ENCODE peak calls at places on chromosomes 7 and 10, in four cellular contexts. One of them, this sample, is unnamed.

GRCh38 chr7:4006687-4007086 is 675.4 kb upstream of the FOXK1 start:
- DNase-seq in NCI-H345: peak
- DNase-seq in MM.1S: no peak
- DNase-seq in cardiac muscle cell: no peak
- DNase-seq in this sample: peak

GRCh38 chr10:74213571-74214162 is 62.6 kb downstream of the ADK start:
- DNase-seq in MM.1S: peak
- DNase-seq in cardiac muscle cell: peak
- DNase-seq in NCI-H345: no peak
- DNase-seq in this sample: peak

GRCh38 chr10:99347672-99348071 is 18.5 kb downstream of the CNNM1 start:
- DNase-seq in cardiac muscle cell: no peak
- DNase-seq in NCI-H345: no peak
- DNase-seq in MM.1S: no peak
- DNase-seq in this sample: no peak

GRCh38 chr7:103037476-103037822 is 37.1 kb downstream of the FBXL13 start:
- DNase-seq in NCI-H345: no peak
- DNase-seq in MM.1S: no peak
- DNase-seq in cardiac muscle cell: no peak
- DNase-seq in this sample: no peak

GRCh38 chr7:141421306-141421705 is 129.9 kb upstream of the AGK start:
- DNase-seq in NCI-H345: peak
- DNase-seq in MM.1S: no peak
- DNase-seq in cardiac muscle cell: no peak
- DNase-seq in this sample: no peak

GRCh38 chr7:159022238-159022993 is 122.3 kb downstream of the VIPR2 start:
- DNase-seq in MM.1S: no peak
- DNase-seq in NCI-H345: peak
- DNase-seq in cardiac muscle cell: no peak
- DNase-seq in this sample: peak

GRCh38 chr10:12839941-12840611 is 161.4 kb downstream of the CCDC3 start:
- DNase-seq in MM.1S: no peak
- DNase-seq in cardiac muscle cell: no peak
- DNase-seq in NCI-H345: no peak
- DNase-seq in this sample: no peak

GRCh38 chr10:92241158-92241500 is 49.7 kb downstream of the CPEB3 start:
- DNase-seq in NCI-H345: no peak
- DNase-seq in MM.1S: peak
- DNase-seq in cardiac muscle cell: peak
- DNase-seq in this sample: peak

GRCh38 chr10:87844837-87845623 is 18.3 kb downstream of the KLLN start:
- DNase-seq in cardiac muscle cell: no peak
- DNase-seq in MM.1S: no peak
- DNase-seq in NCI-H345: no peak
- DNase-seq in this sample: peak

GRCh38 chr7:16668049-16668858 is 22.3 kb downstream of the BZW2 start:
- DNase-seq in cardiac muscle cell: no peak
- DNase-seq in MM.1S: no peak
- DNase-seq in NCI-H345: no peak
- DNase-seq in this sample: peak

GRCh38 chr10:36817898-36818297 is 307.5 kb upstream of the ANKRD30A start:
- DNase-seq in cardiac muscle cell: no peak
- DNase-seq in MM.1S: no peak
- DNase-seq in NCI-H345: no peak
- DNase-seq in this sample: no peak

GRCh38 chr10:126407831-126408230 is 19.6 kb upstream of the ADAM12 start:
- DNase-seq in MM.1S: no peak
- DNase-seq in cardiac muscle cell: no peak
- DNase-seq in NCI-H345: no peak
- DNase-seq in this sample: peak

GRCh38 chr10:79249156-79250121 is 97.8 kb upstream of the PPIF start:
- DNase-seq in NCI-H345: no peak
- DNase-seq in MM.1S: peak
- DNase-seq in cardiac muscle cell: no peak
- DNase-seq in this sample: no peak

GRCh38 chr7:886626-887487 is 10.5 kb downstream of the GET4 start:
- DNase-seq in MM.1S: no peak
- DNase-seq in NCI-H345: no peak
- DNase-seq in cardiac muscle cell: no peak
- DNase-seq in this sample: no peak

GRCh38 chr7:154296443-154296842 is 244.2 kb downstream of the DPP6 start:
- DNase-seq in MM.1S: no peak
- DNase-seq in cardiac muscle cell: no peak
- DNase-seq in NCI-H345: no peak
- DNase-seq in this sample: no peak

GRCh38 chr7:38374507-38374906 is 101.1 kb upstream of the TARP start:
- DNase-seq in NCI-H345: no peak
- DNase-seq in cardiac muscle cell: peak
- DNase-seq in MM.1S: peak
- DNase-seq in this sample: no peak

GRCh38 chr10:28628184-28628893 is 49.0 kb upstream of the BAMBI start:
- DNase-seq in cardiac muscle cell: peak
- DNase-seq in NCI-H345: peak
- DNase-seq in MM.1S: peak
- DNase-seq in this sample: peak

GRCh38 chr7:95501261-95501816 is 15.6 kb downstream of the ASB4 start:
- DNase-seq in cardiac muscle cell: no peak
- DNase-seq in NCI-H345: no peak
- DNase-seq in MM.1S: peak
- DNase-seq in this sample: peak

GRCh38 chr10:56109454-56109853 is 251.6 kb downstream of the ZWINT start:
- DNase-seq in cardiac muscle cell: no peak
- DNase-seq in MM.1S: no peak
- DNase-seq in NCI-H345: no peak
- DNase-seq in this sample: no peak

GRCh38 chr7:5692112-5692844 is 89.2 kb downstream of the RNF216 start:
- DNase-seq in MM.1S: no peak
- DNase-seq in cardiac muscle cell: no peak
- DNase-seq in NCI-H345: no peak
- DNase-seq in this sample: peak

GRCh38 chr10:113666682-113667252 is 2.9 kb upstream of the NRAP start:
- DNase-seq in NCI-H345: no peak
- DNase-seq in cardiac muscle cell: no peak
- DNase-seq in MM.1S: no peak
- DNase-seq in this sample: peak

GRCh38 chr7:127901895-127902703 is 129.1 kb downstream of the LRRC4 start:
- DNase-seq in NCI-H345: no peak
- DNase-seq in MM.1S: peak
- DNase-seq in cardiac muscle cell: no peak
- DNase-seq in this sample: peak

GRCh38 chr10:31536297-31536696 is 217.3 kb downstream of the ZEB1 start:
- DNase-seq in NCI-H345: no peak
- DNase-seq in MM.1S: no peak
- DNase-seq in cardiac muscle cell: no peak
- DNase-seq in this sample: no peak

GRCh38 chr10:45416603-45417002 is 42.6 kb downstream of the ALOX5 start:
- DNase-seq in NCI-H345: no peak
- DNase-seq in cardiac muscle cell: no peak
- DNase-seq in MM.1S: no peak
- DNase-seq in this sample: no peak

GRCh38 chr7:31340603-31341002 is at the start of gene NEUROD6:
- DNase-seq in MM.1S: no peak
- DNase-seq in cardiac muscle cell: no peak
- DNase-seq in NCI-H345: no peak
- DNase-seq in this sample: no peak

GRCh38 chr7:13852281-13852968 is 137.0 kb downstream of the ETV1 start:
- DNase-seq in NCI-H345: no peak
- DNase-seq in cardiac muscle cell: no peak
- DNase-seq in MM.1S: no peak
- DNase-seq in this sample: no peak

GRCh38 chr7:114653391-114654088 is 238.9 kb downstream of the FOXP2 start:
- DNase-seq in cardiac muscle cell: peak
- DNase-seq in NCI-H345: peak
- DNase-seq in MM.1S: no peak
- DNase-seq in this sample: no peak

GRCh38 chr10:14556285-14556956 is 218.3 kb downstream of the FAM107B start:
- DNase-seq in MM.1S: peak
- DNase-seq in NCI-H345: no peak
- DNase-seq in cardiac muscle cell: peak
- DNase-seq in this sample: no peak

GRCh38 chr7:85829817-85830432 is 643.1 kb upstream of the SEMA3D start:
- DNase-seq in NCI-H345: no peak
- DNase-seq in cardiac muscle cell: peak
- DNase-seq in MM.1S: peak
- DNase-seq in this sample: no peak

GRCh38 chr7:43646603-43647313 is 63.9 kb downstream of the STK17A start:
- DNase-seq in MM.1S: peak
- DNase-seq in cardiac muscle cell: peak
- DNase-seq in NCI-H345: no peak
- DNase-seq in this sample: peak

GRCh38 chr7:131513245-131514061 is 43.0 kb downstream of the PODXL start:
- DNase-seq in cardiac muscle cell: peak
- DNase-seq in MM.1S: peak
- DNase-seq in NCI-H345: peak
- DNase-seq in this sample: peak

This sample was measured in M059J.